ENCODE peak calls at places on chromosomes 5 and 9, in five cellular contexts. One of them, this sample, is unnamed.

GRCh38 chr5:756865-757345 is 27.6 kb downstream of the ZDHHC11B start:
- DNase-seq in glomerular endothelial cell: no peak
- DNase-seq in stimulated activated CD4-positive, alpha-beta T cell treated with anti-CD3 and anti-CD28 coated beads, Interleukin-2, amount 100 ng/mL, for 48 hours: no peak
- DNase-seq in central memory CD4-positive, alpha-beta T cell: peak; percentile 40
- DNase-seq in sigmoid colon: peak; percentile 63
- DNase-seq in this sample: no peak

GRCh38 chr5:142715291-142715690 is 29.4 kb upstream of the FGF1 start:
- DNase-seq in stimulated activated CD4-positive, alpha-beta T cell treated with anti-CD3 and anti-CD28 coated beads, Interleukin-2, amount 100 ng/mL, for 48 hours: no peak
- DNase-seq in sigmoid colon: no peak
- DNase-seq in central memory CD4-positive, alpha-beta T cell: no peak
- DNase-seq in glomerular endothelial cell: no peak
- DNase-seq in this sample: no peak

GRCh38 chr5:39200081-39200480 is 19.3 kb downstream of the FYB1 start:
- DNase-seq in central memory CD4-positive, alpha-beta T cell: no peak
- DNase-seq in glomerular endothelial cell: no peak
- DNase-seq in sigmoid colon: no peak
- DNase-seq in stimulated activated CD4-positive, alpha-beta T cell treated with anti-CD3 and anti-CD28 coated beads, Interleukin-2, amount 100 ng/mL, for 48 hours: no peak
- DNase-seq in this sample: no peak

GRCh38 chr9:92100237-92100911 is 14.8 kb downstream of the SPTLC1 start:
- DNase-seq in stimulated activated CD4-positive, alpha-beta T cell treated with anti-CD3 and anti-CD28 coated beads, Interleukin-2, amount 100 ng/mL, for 48 hours: no peak
- DNase-seq in glomerular endothelial cell: no peak
- DNase-seq in central memory CD4-positive, alpha-beta T cell: no peak
- DNase-seq in sigmoid colon: no peak
- DNase-seq in this sample: peak; percentile 80

GRCh38 chr5:149759563-149759962 is 29.5 kb downstream of the PPARGC1B start:
- DNase-seq in glomerular endothelial cell: no peak
- DNase-seq in central memory CD4-positive, alpha-beta T cell: no peak
- DNase-seq in sigmoid colon: no peak
- DNase-seq in stimulated activated CD4-positive, alpha-beta T cell treated with anti-CD3 and anti-CD28 coated beads, Interleukin-2, amount 100 ng/mL, for 48 hours: no peak
- DNase-seq in this sample: no peak

GRCh38 chr9:98993570-98993945 is 49.9 kb downstream of the COL15A1 start:
- DNase-seq in stimulated activated CD4-positive, alpha-beta T cell treated with anti-CD3 and anti-CD28 coated beads, Interleukin-2, amount 100 ng/mL, for 48 hours: peak; percentile 21
- DNase-seq in central memory CD4-positive, alpha-beta T cell: no peak
- DNase-seq in glomerular endothelial cell: no peak
- DNase-seq in sigmoid colon: no peak
- DNase-seq in this sample: no peak

GRCh38 chr5:169272731-169273401 is 28.1 kb downstream of the SLIT3 start:
- DNase-seq in glomerular endothelial cell: no peak
- DNase-seq in stimulated activated CD4-positive, alpha-beta T cell treated with anti-CD3 and anti-CD28 coated beads, Interleukin-2, amount 100 ng/mL, for 48 hours: no peak
- DNase-seq in sigmoid colon: no peak
- DNase-seq in central memory CD4-positive, alpha-beta T cell: no peak
- DNase-seq in this sample: no peak

GRCh38 chr5:10018211-10018610 is 231.5 kb downstream of the ATPSCKMT start:
- DNase-seq in glomerular endothelial cell: no peak
- DNase-seq in central memory CD4-positive, alpha-beta T cell: no peak
- DNase-seq in sigmoid colon: no peak
- DNase-seq in stimulated activated CD4-positive, alpha-beta T cell treated with anti-CD3 and anti-CD28 coated beads, Interleukin-2, amount 100 ng/mL, for 48 hours: no peak
- DNase-seq in this sample: peak; percentile 10

GRCh38 chr9:76162109-76162730 is 232.0 kb downstream of the RFK start:
- DNase-seq in central memory CD4-positive, alpha-beta T cell: no peak
- DNase-seq in stimulated activated CD4-positive, alpha-beta T cell treated with anti-CD3 and anti-CD28 coated beads, Interleukin-2, amount 100 ng/mL, for 48 hours: no peak
- DNase-seq in glomerular endothelial cell: no peak
- DNase-seq in sigmoid colon: no peak
- DNase-seq in this sample: peak; percentile 34

GRCh38 chr9:113617550-113617949 is 154.0 kb downstream of the RGS3 start:
- DNase-seq in glomerular endothelial cell: no peak
- DNase-seq in central memory CD4-positive, alpha-beta T cell: no peak
- DNase-seq in sigmoid colon: peak; percentile 28
- DNase-seq in stimulated activated CD4-positive, alpha-beta T cell treated with anti-CD3 and anti-CD28 coated beads, Interleukin-2, amount 100 ng/mL, for 48 hours: no peak
- DNase-seq in this sample: no peak

GRCh38 chr9:135920973-135921585 is 13.7 kb upstream of the CAMSAP1 start:
- DNase-seq in glomerular endothelial cell: no peak
- DNase-seq in sigmoid colon: peak; percentile 59
- DNase-seq in stimulated activated CD4-positive, alpha-beta T cell treated with anti-CD3 and anti-CD28 coated beads, Interleukin-2, amount 100 ng/mL, for 48 hours: no peak
- DNase-seq in central memory CD4-positive, alpha-beta T cell: no peak
- DNase-seq in this sample: no peak

GRCh38 chr5:54217826-54218503 is 92.4 kb downstream of the ARL15 start:
- DNase-seq in central memory CD4-positive, alpha-beta T cell: no peak
- DNase-seq in stimulated activated CD4-positive, alpha-beta T cell treated with anti-CD3 and anti-CD28 coated beads, Interleukin-2, amount 100 ng/mL, for 48 hours: no peak
- DNase-seq in glomerular endothelial cell: peak; percentile 69
- DNase-seq in sigmoid colon: no peak
- DNase-seq in this sample: peak; percentile 82

GRCh38 chr9:125649315-125649714 is 57.7 kb downstream of the MAPKAP1 start:
- DNase-seq in central memory CD4-positive, alpha-beta T cell: no peak
- DNase-seq in stimulated activated CD4-positive, alpha-beta T cell treated with anti-CD3 and anti-CD28 coated beads, Interleukin-2, amount 100 ng/mL, for 48 hours: no peak
- DNase-seq in sigmoid colon: no peak
- DNase-seq in glomerular endothelial cell: peak; percentile 88
- DNase-seq in this sample: peak; percentile 83

GRCh38 chr9:81801190-81801589 is 111.8 kb upstream of the TLE1 start:
- DNase-seq in central memory CD4-positive, alpha-beta T cell: no peak
- DNase-seq in stimulated activated CD4-positive, alpha-beta T cell treated with anti-CD3 and anti-CD28 coated beads, Interleukin-2, amount 100 ng/mL, for 48 hours: no peak
- DNase-seq in glomerular endothelial cell: no peak
- DNase-seq in sigmoid colon: no peak
- DNase-seq in this sample: peak; percentile 79

GRCh38 chr9:81625969-81626368 is 63.4 kb downstream of the TLE1 start:
- DNase-seq in sigmoid colon: no peak
- DNase-seq in glomerular endothelial cell: no peak
- DNase-seq in central memory CD4-positive, alpha-beta T cell: no peak
- DNase-seq in stimulated activated CD4-positive, alpha-beta T cell treated with anti-CD3 and anti-CD28 coated beads, Interleukin-2, amount 100 ng/mL, for 48 hours: no peak
- DNase-seq in this sample: no peak

GRCh38 chr5:38382898-38383297 is 124.5 kb downstream of the EGFLAM start:
- DNase-seq in glomerular endothelial cell: peak; percentile 50
- DNase-seq in central memory CD4-positive, alpha-beta T cell: no peak
- DNase-seq in sigmoid colon: peak; percentile 71
- DNase-seq in stimulated activated CD4-positive, alpha-beta T cell treated with anti-CD3 and anti-CD28 coated beads, Interleukin-2, amount 100 ng/mL, for 48 hours: peak; percentile 49
- DNase-seq in this sample: peak; percentile 64

GRCh38 chr5:76601470-76601869 is 21.7 kb downstream of the F2RL2 start:
- DNase-seq in glomerular endothelial cell: peak; percentile 70
- DNase-seq in sigmoid colon: no peak
- DNase-seq in stimulated activated CD4-positive, alpha-beta T cell treated with anti-CD3 and anti-CD28 coated beads, Interleukin-2, amount 100 ng/mL, for 48 hours: no peak
- DNase-seq in central memory CD4-positive, alpha-beta T cell: peak; percentile 36
- DNase-seq in this sample: peak; percentile 72

GRCh38 chr9:1207681-1208080 is 157.5 kb downstream of the DMRT2 start:
- DNase-seq in central memory CD4-positive, alpha-beta T cell: no peak
- DNase-seq in sigmoid colon: no peak
- DNase-seq in glomerular endothelial cell: no peak
- DNase-seq in stimulated activated CD4-positive, alpha-beta T cell treated with anti-CD3 and anti-CD28 coated beads, Interleukin-2, amount 100 ng/mL, for 48 hours: no peak
- DNase-seq in this sample: peak; percentile 79

GRCh38 chr5:142491260-142491659 is 166.4 kb upstream of the SPRY4 start:
- DNase-seq in sigmoid colon: no peak
- DNase-seq in central memory CD4-positive, alpha-beta T cell: no peak
- DNase-seq in glomerular endothelial cell: no peak
- DNase-seq in stimulated activated CD4-positive, alpha-beta T cell treated with anti-CD3 and anti-CD28 coated beads, Interleukin-2, amount 100 ng/mL, for 48 hours: no peak
- DNase-seq in this sample: no peak